ENCODE peak calls at places on chromosomes 11 and 22, in ten cellular contexts. One of them, this sample, is unnamed.

GRCh38 chr11:86043765-86044534 is 24.9 kb downstream of the PICALM start:
- DNase-seq in NB4: no peak
- DNase-seq in mammary epithelial cell: no peak
- DNase-seq in hepatocyte: no peak
- DNase-seq in A549: no peak
- DNase-seq in endodermal cell: no peak
- DNase-seq in transverse colon: no peak
- DNase-seq in K562: no peak
- DNase-seq in left ventricle myocardium inferior: no peak
- DNase-seq in body of pancreas: no peak
- DNase-seq in this sample: no peak

GRCh38 chr11:1942541-1943260 is 4.4 kb upstream of the MRPL23 start:
- DNase-seq in left ventricle myocardium inferior: no peak
- DNase-seq in A549: no peak
- DNase-seq in K562: no peak
- DNase-seq in endodermal cell: no peak
- DNase-seq in NB4: no peak
- DNase-seq in mammary epithelial cell: no peak
- DNase-seq in transverse colon: no peak
- DNase-seq in body of pancreas: no peak
- DNase-seq in hepatocyte: no peak
- DNase-seq in this sample: no peak

GRCh38 chr11:126468102-126468521 is 112.6 kb downstream of the ST3GAL4 start:
- DNase-seq in hepatocyte: no peak
- DNase-seq in NB4: peak
- DNase-seq in endodermal cell: no peak
- DNase-seq in mammary epithelial cell: no peak
- DNase-seq in body of pancreas: no peak
- DNase-seq in left ventricle myocardium inferior: peak
- DNase-seq in transverse colon: no peak
- DNase-seq in A549: no peak
- DNase-seq in K562: no peak
- DNase-seq in this sample: no peak

GRCh38 chr11:986270-986951 is 50.1 kb downstream of the MUC6 start:
- DNase-seq in endodermal cell: no peak
- DNase-seq in transverse colon: no peak
- DNase-seq in A549: no peak
- DNase-seq in K562: no peak
- DNase-seq in left ventricle myocardium inferior: no peak
- DNase-seq in body of pancreas: no peak
- DNase-seq in NB4: no peak
- DNase-seq in mammary epithelial cell: no peak
- DNase-seq in hepatocyte: peak
- DNase-seq in this sample: no peak

GRCh38 chr11:122202161-122202950 is 86.3 kb upstream of the BLID start:
- DNase-seq in mammary epithelial cell: peak
- DNase-seq in body of pancreas: peak
- DNase-seq in NB4: no peak
- DNase-seq in K562: no peak
- DNase-seq in left ventricle myocardium inferior: no peak
- DNase-seq in endodermal cell: no peak
- DNase-seq in A549: no peak
- DNase-seq in hepatocyte: peak
- DNase-seq in transverse colon: no peak
- DNase-seq in this sample: no peak

GRCh38 chr11:66429983-66430602 is 8.6 kb downstream of the MRPL11 start:
- DNase-seq in mammary epithelial cell: peak
- DNase-seq in K562: peak
- DNase-seq in hepatocyte: peak
- DNase-seq in transverse colon: peak
- DNase-seq in endodermal cell: peak
- DNase-seq in A549: peak
- DNase-seq in NB4: peak
- DNase-seq in left ventricle myocardium inferior: peak
- DNase-seq in body of pancreas: peak
- DNase-seq in this sample: peak

GRCh38 chr22:38302906-38303305 is 14.3 kb downstream of the CSNK1E start:
- DNase-seq in NB4: no peak
- DNase-seq in endodermal cell: no peak
- DNase-seq in left ventricle myocardium inferior: no peak
- DNase-seq in hepatocyte: no peak
- DNase-seq in A549: no peak
- DNase-seq in mammary epithelial cell: no peak
- DNase-seq in K562: no peak
- DNase-seq in body of pancreas: no peak
- DNase-seq in transverse colon: no peak
- DNase-seq in this sample: no peak

GRCh38 chr11:14463623-14464022 is 36.0 kb downstream of the COPB1 start:
- DNase-seq in left ventricle myocardium inferior: no peak
- DNase-seq in K562: no peak
- DNase-seq in A549: no peak
- DNase-seq in endodermal cell: no peak
- DNase-seq in mammary epithelial cell: no peak
- DNase-seq in hepatocyte: no peak
- DNase-seq in body of pancreas: no peak
- DNase-seq in NB4: no peak
- DNase-seq in transverse colon: no peak
- DNase-seq in this sample: no peak

GRCh38 chr11:65766535-65766934 is 14.2 kb downstream of the AP5B1 start:
- DNase-seq in endodermal cell: no peak
- DNase-seq in left ventricle myocardium inferior: no peak
- DNase-seq in K562: no peak
- DNase-seq in NB4: peak
- DNase-seq in transverse colon: no peak
- DNase-seq in hepatocyte: no peak
- DNase-seq in body of pancreas: no peak
- DNase-seq in A549: no peak
- DNase-seq in mammary epithelial cell: peak
- DNase-seq in this sample: no peak

GRCh38 chr11:57321996-57322880 is 2.5 kb downstream of the TNKS1BP1 start:
- DNase-seq in mammary epithelial cell: peak
- DNase-seq in A549: peak
- DNase-seq in left ventricle myocardium inferior: peak
- DNase-seq in NB4: peak
- DNase-seq in body of pancreas: peak
- DNase-seq in K562: peak
- DNase-seq in transverse colon: peak
- DNase-seq in hepatocyte: peak
- DNase-seq in endodermal cell: peak
- DNase-seq in this sample: no peak

GRCh38 chr22:37777122-37777687 is 30.5 kb upstream of the GCAT start:
- DNase-seq in mammary epithelial cell: peak
- DNase-seq in hepatocyte: peak
- DNase-seq in left ventricle myocardium inferior: no peak
- DNase-seq in body of pancreas: peak
- DNase-seq in K562: peak
- DNase-seq in endodermal cell: no peak
- DNase-seq in A549: no peak
- DNase-seq in transverse colon: peak
- DNase-seq in NB4: peak
- DNase-seq in this sample: no peak

GRCh38 chr11:77819921-77820564 is 479 bp downstream of the RSF1 start:
- DNase-seq in A549: peak
- DNase-seq in endodermal cell: peak
- DNase-seq in transverse colon: peak
- DNase-seq in left ventricle myocardium inferior: peak
- DNase-seq in NB4: peak
- DNase-seq in body of pancreas: peak
- DNase-seq in hepatocyte: peak
- DNase-seq in K562: peak
- DNase-seq in mammary epithelial cell: peak
- DNase-seq in this sample: no peak

DNA sequence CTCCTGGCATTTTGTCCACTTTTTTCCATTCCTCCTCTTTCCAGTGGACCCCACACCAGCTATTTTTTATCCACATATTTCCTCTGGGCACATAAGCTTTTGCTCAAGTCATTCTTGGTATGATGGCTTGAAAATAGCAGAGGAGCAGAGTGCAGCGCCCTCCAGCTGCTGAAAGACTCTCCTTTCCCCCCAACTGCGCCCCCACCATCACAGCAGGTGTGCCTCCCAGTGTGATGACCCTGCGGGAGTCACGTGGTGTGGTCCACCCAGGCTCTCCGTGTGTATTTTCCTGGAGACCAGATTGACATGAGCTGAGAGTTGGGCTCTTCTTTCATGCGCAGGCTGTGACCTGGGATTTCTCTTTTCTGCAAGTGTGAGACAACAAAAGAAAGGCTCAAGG is 1241.6 kb downstream of the TBC1D22A start:
- DNase-seq in mammary epithelial cell: no peak
- DNase-seq in endodermal cell: peak
- DNase-seq in hepatocyte: no peak
- DNase-seq in transverse colon: no peak
- DNase-seq in NB4: no peak
- DNase-seq in K562: peak
- DNase-seq in A549: no peak
- DNase-seq in body of pancreas: no peak
- DNase-seq in left ventricle myocardium inferior: no peak
- DNase-seq in this sample: no peak
- TF ChIP-seq CTCF in mammary epithelial cell: no peak
- TF ChIP-seq CTCF in endodermal cell: peak
- TF ChIP-seq CTCF in hepatocyte: no peak
- TF ChIP-seq CTCF in transverse colon: no peak
- TF ChIP-seq CTCF in NB4: no peak
- TF ChIP-seq CTCF in K562: peak
- TF ChIP-seq CTCF in A549: no peak
- TF ChIP-seq CTCF in body of pancreas: no peak
- TF ChIP-seq CTCF in left ventricle myocardium inferior: no peak
- TF ChIP-seq CTCF in this sample: no peak

GRCh38 chr11:104238916-104239315 is 75.0 kb upstream of the PDGFD start:
- DNase-seq in NB4: no peak
- DNase-seq in mammary epithelial cell: no peak
- DNase-seq in K562: no peak
- DNase-seq in hepatocyte: no peak
- DNase-seq in left ventricle myocardium inferior: no peak
- DNase-seq in body of pancreas: no peak
- DNase-seq in transverse colon: no peak
- DNase-seq in endodermal cell: no peak
- DNase-seq in A549: no peak
- DNase-seq in this sample: no peak
- TF ChIP-seq CTCF in NB4: no peak
- TF ChIP-seq CTCF in mammary epithelial cell: no peak
- TF ChIP-seq CTCF in K562: no peak
- TF ChIP-seq CTCF in hepatocyte: no peak
- TF ChIP-seq CTCF in left ventricle myocardium inferior: no peak
- TF ChIP-seq CTCF in body of pancreas: no peak
- TF ChIP-seq CTCF in transverse colon: no peak
- TF ChIP-seq CTCF in endodermal cell: no peak
- TF ChIP-seq CTCF in A549: no peak
- TF ChIP-seq CTCF in this sample: no peak

GRCh38 chr11:111308140-111308539 is 9.8 kb downstream of the POU2AF3 start:
- DNase-seq in K562: no peak
- DNase-seq in endodermal cell: no peak
- DNase-seq in left ventricle myocardium inferior: no peak
- DNase-seq in A549: peak
- DNase-seq in body of pancreas: peak
- DNase-seq in mammary epithelial cell: no peak
- DNase-seq in hepatocyte: peak
- DNase-seq in transverse colon: peak
- DNase-seq in NB4: no peak
- DNase-seq in this sample: no peak

GRCh38 chr11:111309516-111309915 is 11.2 kb downstream of the POU2AF3 start:
- DNase-seq in NB4: no peak
- DNase-seq in endodermal cell: no peak
- DNase-seq in mammary epithelial cell: no peak
- DNase-seq in K562: no peak
- DNase-seq in A549: no peak
- DNase-seq in hepatocyte: no peak
- DNase-seq in left ventricle myocardium inferior: no peak
- DNase-seq in body of pancreas: no peak
- DNase-seq in transverse colon: no peak
- DNase-seq in this sample: no peak

GRCh38 chr11:111306321-111306720 is 8.0 kb downstream of the POU2AF3 start:
- DNase-seq in left ventricle myocardium inferior: no peak
- DNase-seq in mammary epithelial cell: no peak
- DNase-seq in A549: no peak
- DNase-seq in hepatocyte: no peak
- DNase-seq in NB4: no peak
- DNase-seq in transverse colon: no peak
- DNase-seq in body of pancreas: no peak
- DNase-seq in endodermal cell: no peak
- DNase-seq in K562: no peak
- DNase-seq in this sample: no peak

GRCh38 chr11:111305871-111306270 is 7.5 kb downstream of the POU2AF3 start:
- DNase-seq in hepatocyte: no peak
- DNase-seq in body of pancreas: no peak
- DNase-seq in endodermal cell: no peak
- DNase-seq in transverse colon: no peak
- DNase-seq in NB4: peak
- DNase-seq in K562: peak
- DNase-seq in left ventricle myocardium inferior: no peak
- DNase-seq in A549: no peak
- DNase-seq in mammary epithelial cell: no peak
- DNase-seq in this sample: no peak

GRCh38 chr11:111307472-111308108 is 9.2 kb downstream of the POU2AF3 start:
- DNase-seq in hepatocyte: no peak
- DNase-seq in K562: no peak
- DNase-seq in NB4: no peak
- DNase-seq in left ventricle myocardium inferior: no peak
- DNase-seq in body of pancreas: no peak
- DNase-seq in A549: no peak
- DNase-seq in transverse colon: no peak
- DNase-seq in mammary epithelial cell: no peak
- DNase-seq in endodermal cell: no peak
- DNase-seq in this sample: no peak
- TF ChIP-seq CTCF in hepatocyte: no peak
- TF ChIP-seq CTCF in K562: no peak
- TF ChIP-seq CTCF in NB4: no peak
- TF ChIP-seq CTCF in left ventricle myocardium inferior: no peak
- TF ChIP-seq CTCF in body of pancreas: peak
- TF ChIP-seq CTCF in A549: no peak
- TF ChIP-seq CTCF in transverse colon: no peak
- TF ChIP-seq CTCF in mammary epithelial cell: no peak
- TF ChIP-seq CTCF in endodermal cell: peak
- TF ChIP-seq CTCF in this sample: no peak

DNA sequence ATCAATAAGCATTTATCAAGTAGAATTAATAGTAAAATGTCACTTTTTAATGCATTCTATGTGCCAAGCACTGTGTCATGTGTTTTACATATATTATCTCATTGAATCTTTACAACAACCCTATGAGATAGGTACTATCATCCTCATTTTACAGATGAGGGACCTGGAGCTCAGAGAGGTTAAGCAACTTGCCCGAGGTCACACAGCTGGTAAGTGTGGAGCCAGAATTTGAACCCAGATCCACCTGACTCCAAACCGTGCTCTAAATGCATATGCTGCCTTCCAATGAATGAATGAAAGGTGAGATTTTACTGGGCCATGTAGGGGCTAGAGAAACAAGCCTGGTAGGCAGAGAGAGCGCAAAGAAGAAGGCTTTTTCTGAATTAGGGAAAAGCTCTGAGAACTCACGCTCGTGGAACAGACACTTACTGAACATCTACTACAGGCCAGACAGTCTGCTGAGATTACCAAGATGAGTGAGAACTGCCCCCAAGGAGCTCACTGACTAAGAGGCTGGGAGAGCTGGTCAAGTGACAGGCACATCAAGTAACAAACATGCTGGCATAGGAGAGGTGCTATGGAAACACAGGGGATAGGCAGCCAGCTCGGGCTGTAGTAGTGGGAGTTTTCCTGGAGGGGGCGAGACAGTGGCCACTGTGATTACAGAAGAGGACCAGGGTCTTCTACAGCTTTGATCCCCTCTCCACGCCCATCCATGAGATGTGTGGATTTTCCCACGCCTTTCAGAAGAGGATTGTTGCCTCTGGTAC is 4.4 kb downstream of the ABCG4 start:
- DNase-seq in left ventricle myocardium inferior: no peak
- DNase-seq in NB4: no peak
- DNase-seq in body of pancreas: no peak
- DNase-seq in endodermal cell: peak
- DNase-seq in transverse colon: no peak
- DNase-seq in A549: no peak
- DNase-seq in K562: no peak
- DNase-seq in hepatocyte: no peak
- DNase-seq in mammary epithelial cell: no peak
- DNase-seq in this sample: no peak
- TF ChIP-seq CTCF in left ventricle myocardium inferior: no peak
- TF ChIP-seq CTCF in NB4: peak
- TF ChIP-seq CTCF in body of pancreas: no peak
- TF ChIP-seq CTCF in endodermal cell: peak
- TF ChIP-seq CTCF in transverse colon: no peak
- TF ChIP-seq CTCF in A549: no peak
- TF ChIP-seq CTCF in K562: peak
- TF ChIP-seq CTCF in hepatocyte: no peak
- TF ChIP-seq CTCF in mammary epithelial cell: no peak
- TF ChIP-seq CTCF in this sample: no peak

This sample was measured in D721Med.